ENCODE peak calls at places on chromosomes 4 and X, in six cellular contexts. K is T-cell, Y is T-helper 2 cell, M is AG04450, Q is heart left ventricle, L is AG09319. T is an unnamed sample.

GRCh38 chrX:15016051-15016450 is 142.8 kb downstream of the MOSPD2 start:
- DNase-seq in K (no peak), Y (no peak), M (no peak), Q (no peak), L (no peak), T (no peak)

GRCh38 chr4:175421506-175421905 is 390.6 kb downstream of the GPM6A start:
- DNase-seq in K (no peak), Y (no peak), M (no peak), Q (no peak), L (no peak), T (no peak)

GRCh38 chr4:129839687-129840086 is 743.7 kb downstream of the C4orf33 start:
- DNase-seq in K (no peak), Y (no peak), M (no peak), Q (no peak), L (no peak), T (no peak)

GRCh38 chrX:49172280-49172780 is 632 bp downstream of the PLP2 start:
- DNase-seq in K (no peak), Y (peak), M (no peak), Q (peak), L (no peak), T (peak)

GRCh38 chr4:153393397-153393796 is 48.9 kb downstream of the MND1 start:
- DNase-seq in K (no peak), Y (no peak), M (peak), Q (no peak), L (peak), T (no peak)

GRCh38 chr4:21765810-21766407 is 182.7 kb downstream of the KCNIP4 start:
- DNase-seq in K (no peak), Y (no peak), M (no peak), Q (no peak), L (no peak), T (no peak)

GRCh38 chr4:143531773-143532491 is 18.4 kb downstream of the SMARCA5 start:
- DNase-seq in K (no peak), Y (no peak), M (no peak), Q (no peak), L (no peak), T (no peak)

GRCh38 chr4:5142726-5143125 is 91.4 kb downstream of the STK32B start:
- DNase-seq in K (no peak), Y (no peak), M (peak), Q (no peak), L (peak), T (no peak)

GRCh38 chrX:130110379-130111219 is at the start of gene ELF4:
- DNase-seq in K (peak), Y (peak), M (no peak), Q (peak), L (no peak), T (no peak)

GRCh38 chrX:64330284-64330683 is 65.0 kb downstream of the MTMR8 start:
- DNase-seq in K (no peak), Y (no peak), M (no peak), Q (no peak), L (no peak), T (no peak)

GRCh38 chr4:100895572-100896197 is 377.9 kb upstream of the EMCN start:
- DNase-seq in K (no peak), Y (no peak), M (no peak), Q (no peak), L (no peak), T (no peak)

GRCh38 chrX:33183366-33183765 is 28.0 kb downstream of the DMD start:
- DNase-seq in K (no peak), Y (no peak), M (peak), Q (peak), L (no peak), T (no peak)

GRCh38 chrX:48488034-48488433 is 12.0 kb downstream of the FTSJ1 start:
- DNase-seq in K (no peak), Y (no peak), M (no peak), Q (no peak), L (no peak), T (no peak)

GRCh38 chr4:22574880-22575279 is 59.0 kb upstream of the ADGRA3 start:
- DNase-seq in K (no peak), Y (no peak), M (no peak), Q (no peak), L (no peak), T (no peak)

GRCh38 chr4:25863906-25864418 is 1.2 kb upstream of the SEL1L3 start:
- DNase-seq in K (no peak), Y (no peak), M (no peak), Q (no peak), L (no peak), T (no peak)

GRCh38 chr4:72295966-72296557 is 264.3 kb downstream of the NPFFR2 start:
- DNase-seq in K (no peak), Y (no peak), M (peak), Q (no peak), L (peak), T (no peak)

GRCh38 chr4:130210871-130211270 is 1114.9 kb downstream of the C4orf33 start:
- DNase-seq in K (no peak), Y (no peak), M (no peak), Q (no peak), L (peak), T (no peak)